ENCODE peak calls at places on chromosomes 12 and 14, in four cellular contexts. One of them, this sample, is unnamed.

GRCh38 chr12:56127485-56127887 is 581 bp upstream of the ESYT1 start:
- DNase-seq in HepG2: no peak
- DNase-seq in WTC11: no peak
- DNase-seq in K562: no peak
- DNase-seq in this sample: no peak

GRCh38 chr12:41577995-41578394 is 389.9 kb downstream of the PDZRN4 start:
- DNase-seq in K562: no peak
- DNase-seq in WTC11: no peak
- DNase-seq in HepG2: no peak
- DNase-seq in this sample: no peak

GRCh38 chr12:43480591-43480990 is 71.4 kb downstream of the ADAMTS20 start:
- DNase-seq in K562: no peak
- DNase-seq in WTC11: no peak
- DNase-seq in HepG2: no peak
- DNase-seq in this sample: no peak

GRCh38 chr14:95064734-95065133 is 92.6 kb downstream of the DICER1 start:
- DNase-seq in HepG2: no peak
- DNase-seq in K562: no peak
- DNase-seq in WTC11: no peak
- DNase-seq in this sample: no peak

GRCh38 chr12:124637586-124637985 is 70.2 kb upstream of the NCOR2 start:
- DNase-seq in WTC11: no peak
- DNase-seq in HepG2: no peak
- DNase-seq in K562: no peak
- DNase-seq in this sample: no peak

GRCh38 chr12:58529897-58530296 is 390.4 kb downstream of the LRIG3 start:
- DNase-seq in HepG2: no peak
- DNase-seq in K562: no peak
- DNase-seq in WTC11: no peak
- DNase-seq in this sample: no peak

GRCh38 chr12:39586811-39587210 is 32.8 kb downstream of the ABCD2 start:
- DNase-seq in K562: no peak
- DNase-seq in HepG2: no peak
- DNase-seq in WTC11: no peak
- DNase-seq in this sample: no peak

GRCh38 chr14:39246618-39247017 is 12.9 kb downstream of the MIA2 start:
- DNase-seq in K562: no peak
- DNase-seq in WTC11: no peak
- DNase-seq in HepG2: no peak
- DNase-seq in this sample: no peak

GRCh38 chr12:53684654-53685220 is 8.9 kb upstream of the ATP5MC2 start:
- DNase-seq in HepG2: no peak
- DNase-seq in K562: no peak
- DNase-seq in WTC11: no peak
- DNase-seq in this sample: no peak

GRCh38 chr14:105939810-105940508 is 413.6 kb downstream of the TMEM121 start:
- DNase-seq in HepG2: no peak
- DNase-seq in WTC11: no peak
- DNase-seq in K562: no peak
- DNase-seq in this sample: no peak

GRCh38 chr14:89673499-89674225 is 256.6 kb upstream of the FOXN3 start:
- DNase-seq in HepG2: no peak
- DNase-seq in WTC11: no peak
- DNase-seq in K562: no peak
- DNase-seq in this sample: no peak

GRCh38 chr14:21476526-21476924 is 234 bp downstream of the RAB2B start:
- DNase-seq in HepG2: peak; percentile 88
- DNase-seq in WTC11: peak; percentile 81
- DNase-seq in K562: peak; percentile 81
- DNase-seq in this sample: no peak

GRCh38 chr12:88781909-88782308 is 201.6 kb upstream of the KITLG start:
- DNase-seq in HepG2: no peak
- DNase-seq in K562: no peak
- DNase-seq in WTC11: no peak
- DNase-seq in this sample: no peak

GRCh38 chr12:88784166-88784565 is 203.9 kb upstream of the KITLG start:
- DNase-seq in WTC11: no peak
- DNase-seq in HepG2: no peak
- DNase-seq in K562: no peak
- DNase-seq in this sample: no peak

GRCh38 chr12:88782357-88782756 is 202.1 kb upstream of the KITLG start:
- DNase-seq in WTC11: no peak
- DNase-seq in K562: no peak
- DNase-seq in HepG2: no peak
- DNase-seq in this sample: no peak
- TF ChIP-seq ETV6 in WTC11: no peak
- TF ChIP-seq ETV6 in K562: no peak
- TF ChIP-seq ETV6 in HepG2: no peak
- TF ChIP-seq ETV6 in this sample: no peak

GRCh38 chr14:99729991-99730875 is 46.1 kb downstream of the CYP46A1 start:
- DNase-seq in HepG2: peak; percentile 93
- DNase-seq in WTC11: peak; percentile 93
- DNase-seq in K562: peak; percentile 57
- DNase-seq in this sample: no peak
- TF ChIP-seq ETV6 in HepG2: no peak
- TF ChIP-seq ETV6 in WTC11: peak; percentile 53
- TF ChIP-seq ETV6 in K562: no peak
- TF ChIP-seq ETV6 in this sample: no peak

GRCh38 chr12:26987634-26988424 is 26.4 kb downstream of the TM7SF3 start:
- DNase-seq in WTC11: no peak
- DNase-seq in K562: peak; percentile 27
- DNase-seq in HepG2: no peak
- DNase-seq in this sample: no peak
- TF ChIP-seq ETV6 in WTC11: no peak
- TF ChIP-seq ETV6 in K562: no peak
- TF ChIP-seq ETV6 in HepG2: no peak
- TF ChIP-seq ETV6 in this sample: no peak

DNA sequence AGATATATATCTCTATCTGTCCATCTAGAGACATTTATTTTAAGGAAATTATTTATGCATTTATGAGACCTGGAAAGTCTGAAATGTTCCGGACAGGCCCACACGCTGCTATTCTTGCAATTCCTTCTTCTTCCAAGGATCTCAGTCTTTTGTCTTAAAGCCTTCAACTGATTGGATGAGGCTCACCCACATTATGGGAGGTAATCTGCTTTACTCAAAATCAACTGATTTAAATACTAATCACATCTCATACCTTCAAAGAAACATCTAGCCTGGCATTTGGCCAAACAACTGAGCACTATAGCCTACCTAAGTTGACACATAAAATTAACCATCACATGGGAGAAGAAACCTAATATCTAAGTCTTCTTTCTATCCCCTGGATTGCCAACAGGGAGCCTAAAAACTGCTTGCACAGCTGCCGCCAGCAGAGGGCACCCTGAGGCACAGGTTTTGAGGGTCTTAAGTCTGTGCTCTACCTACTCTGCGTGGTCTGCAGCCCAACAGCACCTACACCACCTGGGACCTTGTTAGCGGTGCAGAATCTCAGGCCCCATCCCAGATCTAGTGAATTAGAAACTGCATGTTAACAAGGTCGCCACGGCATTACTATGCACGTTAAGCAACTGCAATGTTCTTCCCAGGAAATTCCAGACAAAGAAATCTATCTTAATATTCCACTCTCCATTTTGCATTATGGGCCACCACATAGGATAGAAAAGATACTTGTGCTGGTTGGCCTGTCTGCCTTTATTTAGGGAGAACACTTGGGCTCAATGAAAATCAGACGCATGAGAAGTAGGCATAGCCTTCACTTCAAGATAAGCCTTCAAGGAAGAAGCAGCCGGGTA is 249.7 kb downstream of the FOXG1 start:
- DNase-seq in HepG2: peak; percentile 78
- DNase-seq in K562: peak; percentile 25
- DNase-seq in WTC11: peak; percentile 80
- DNase-seq in this sample: no peak
- TF ChIP-seq ETV6 in HepG2: no peak
- TF ChIP-seq ETV6 in K562: no peak
- TF ChIP-seq ETV6 in WTC11: no peak
- TF ChIP-seq ETV6 in this sample: no peak

GRCh38 chr12:8823565-8824300 is 1.3 kb downstream of the A2ML1 start:
- DNase-seq in K562: peak; percentile 68
- DNase-seq in WTC11: peak; percentile 79
- DNase-seq in HepG2: no peak
- DNase-seq in this sample: no peak

GRCh38 chr12:8818526-8818925 is 3.9 kb upstream of the A2ML1 start:
- DNase-seq in HepG2: no peak
- DNase-seq in K562: no peak
- DNase-seq in WTC11: no peak
- DNase-seq in this sample: no peak

GRCh38 chr12:8819676-8819980 is 2.8 kb upstream of the A2ML1 start:
- DNase-seq in WTC11: no peak
- DNase-seq in K562: peak; percentile 30
- DNase-seq in HepG2: no peak
- DNase-seq in this sample: no peak

GRCh38 chr12:8817856-8818255 is 4.6 kb upstream of the A2ML1 start:
- DNase-seq in HepG2: no peak
- DNase-seq in K562: no peak
- DNase-seq in WTC11: no peak
- DNase-seq in this sample: no peak

GRCh38 chr12:8822298-8822697 is at the start of gene A2ML1:
- DNase-seq in HepG2: no peak
- DNase-seq in WTC11: no peak
- DNase-seq in K562: no peak
- DNase-seq in this sample: no peak
- TF ChIP-seq ETV6 in HepG2: no peak
- TF ChIP-seq ETV6 in WTC11: no peak
- TF ChIP-seq ETV6 in K562: no peak
- TF ChIP-seq ETV6 in this sample: no peak

GRCh38 chr12:15346488-15346887 is 24.2 kb downstream of the PTPRO start:
- DNase-seq in WTC11: no peak
- DNase-seq in K562: no peak
- DNase-seq in HepG2: no peak
- DNase-seq in this sample: no peak
- TF ChIP-seq ETV6 in WTC11: no peak
- TF ChIP-seq ETV6 in K562: no peak
- TF ChIP-seq ETV6 in HepG2: no peak
- TF ChIP-seq ETV6 in this sample: no peak